ENCODE peak calls at places on chromosomes 3 and 15, in five cellular contexts. G is astrocyte of the spinal cord; D is stimulated activated CD4-positive, alpha-beta T cell treated with anti-CD3 and anti-CD28 coated beads, Interleukin-2, amount 100 ng/mL, for 48 hours; Z is AG08396; O is left lung. K is an unnamed sample.

GRCh38 chr3:133675631-133676335 is 14.0 kb upstream of the TOPBP1 start:
- DNase-seq in D (no peak), Z (no peak), O (no peak), G (no peak), K (no peak)

GRCh38 chr3:113532698-113533533 is 561 bp downstream of the SIDT1 start:
- DNase-seq in O (peak), G (peak), Z (peak), D (peak), K (no peak)

GRCh38 chr3:150335631-150336030 is 72.5 kb upstream of the TSC22D2 start:
- DNase-seq in G (peak), Z (no peak), D (no peak), O (no peak), K (no peak)

GRCh38 chr15:82805994-82806406 is at the start of gene FSD2:
- DNase-seq in O (peak), D (no peak), G (no peak), Z (no peak), K (peak)

GRCh38 chr3:192494176-192494575 is 233.2 kb downstream of the FGF12 start:
- DNase-seq in O (no peak), G (no peak), Z (no peak), D (no peak), K (no peak)

GRCh38 chr15:72170691-72171090 is 26.9 kb downstream of the GRAMD2A start:
- DNase-seq in G (no peak), Z (no peak), D (no peak), O (no peak), K (no peak)

GRCh38 chr3:8746780-8747345 is 13.3 kb downstream of the CAV3 start:
- DNase-seq in G (no peak), D (no peak), O (no peak), Z (no peak), K (no peak)

GRCh38 chr3:52190294-52190841 is 7.6 kb upstream of the ALAS1 start:
- DNase-seq in G (peak), Z (no peak), D (no peak), O (peak), K (no peak)

GRCh38 chr3:184688251-184688851 is 23.5 kb downstream of the MAGEF1 start:
- DNase-seq in D (no peak), O (no peak), G (peak), Z (peak), K (no peak)

GRCh38 chr3:171234298-171235020 is 207.9 kb upstream of the SLC2A2 start:
- DNase-seq in G (no peak), D (no peak), Z (no peak), O (no peak), K (no peak)

K was measured in GM18507.